ENCODE peak calls at places on chromosomes 13 and 19, in ten cellular contexts. One of them, this sample, is unnamed.

GRCh38 chr19:16441661-16442071 is 30.1 kb downstream of the EPS15L1 start:
- DNase-seq in Kasumi-1: peak
- DNase-seq in myocyte: no peak
- DNase-seq in natural killer cell: no peak
- DNase-seq in stimulated activated CD4-positive, alpha-beta T cell treated with anti-CD3 and anti-CD28 coated beads, Interleukin-2, amount 100 ng/mL, for 48 hours: peak
- DNase-seq in tibial nerve: no peak
- DNase-seq in GM03348: no peak
- DNase-seq in upper lobe of right lung: no peak
- DNase-seq in left ventricle myocardium inferior: no peak
- DNase-seq in activated CD4-positive, alpha-beta T cell treated with anti-CD3 and anti-CD28 coated beads, Interleukin-2, amount 50 U/mL, for 1 hour: peak
- DNase-seq in this sample: peak

GRCh38 chr13:59625121-59625520 is 538.6 kb downstream of the DIAPH3 start:
- DNase-seq in Kasumi-1: no peak
- DNase-seq in myocyte: no peak
- DNase-seq in natural killer cell: no peak
- DNase-seq in stimulated activated CD4-positive, alpha-beta T cell treated with anti-CD3 and anti-CD28 coated beads, Interleukin-2, amount 100 ng/mL, for 48 hours: no peak
- DNase-seq in tibial nerve: no peak
- DNase-seq in GM03348: no peak
- DNase-seq in upper lobe of right lung: no peak
- DNase-seq in left ventricle myocardium inferior: no peak
- DNase-seq in activated CD4-positive, alpha-beta T cell treated with anti-CD3 and anti-CD28 coated beads, Interleukin-2, amount 50 U/mL, for 1 hour: no peak
- DNase-seq in this sample: no peak

GRCh38 chr13:114303700-114304327 is 10.5 kb upstream of the CHAMP1 start:
- DNase-seq in Kasumi-1: no peak
- DNase-seq in myocyte: no peak
- DNase-seq in natural killer cell: no peak
- DNase-seq in stimulated activated CD4-positive, alpha-beta T cell treated with anti-CD3 and anti-CD28 coated beads, Interleukin-2, amount 100 ng/mL, for 48 hours: no peak
- DNase-seq in tibial nerve: no peak
- DNase-seq in GM03348: no peak
- DNase-seq in upper lobe of right lung: no peak
- DNase-seq in left ventricle myocardium inferior: no peak
- DNase-seq in activated CD4-positive, alpha-beta T cell treated with anti-CD3 and anti-CD28 coated beads, Interleukin-2, amount 50 U/mL, for 1 hour: no peak
- DNase-seq in this sample: no peak

GRCh38 chr13:77409412-77409811 is 82.5 kb upstream of the MYCBP2 start:
- DNase-seq in Kasumi-1: no peak
- DNase-seq in myocyte: no peak
- DNase-seq in natural killer cell: no peak
- DNase-seq in stimulated activated CD4-positive, alpha-beta T cell treated with anti-CD3 and anti-CD28 coated beads, Interleukin-2, amount 100 ng/mL, for 48 hours: no peak
- DNase-seq in tibial nerve: no peak
- DNase-seq in GM03348: no peak
- DNase-seq in upper lobe of right lung: no peak
- DNase-seq in left ventricle myocardium inferior: no peak
- DNase-seq in activated CD4-positive, alpha-beta T cell treated with anti-CD3 and anti-CD28 coated beads, Interleukin-2, amount 50 U/mL, for 1 hour: no peak
- DNase-seq in this sample: no peak

GRCh38 chr19:1082165-1082927 is 12.8 kb downstream of the POLR2E start:
- DNase-seq in Kasumi-1: no peak
- DNase-seq in myocyte: no peak
- DNase-seq in natural killer cell: no peak
- DNase-seq in stimulated activated CD4-positive, alpha-beta T cell treated with anti-CD3 and anti-CD28 coated beads, Interleukin-2, amount 100 ng/mL, for 48 hours: peak
- DNase-seq in tibial nerve: no peak
- DNase-seq in GM03348: peak
- DNase-seq in upper lobe of right lung: peak
- DNase-seq in left ventricle myocardium inferior: no peak
- DNase-seq in activated CD4-positive, alpha-beta T cell treated with anti-CD3 and anti-CD28 coated beads, Interleukin-2, amount 50 U/mL, for 1 hour: peak
- DNase-seq in this sample: peak

GRCh38 chr13:23506821-23507210 is 63.4 kb upstream of the TNFRSF19 start:
- DNase-seq in Kasumi-1: no peak
- DNase-seq in myocyte: peak
- DNase-seq in natural killer cell: no peak
- DNase-seq in stimulated activated CD4-positive, alpha-beta T cell treated with anti-CD3 and anti-CD28 coated beads, Interleukin-2, amount 100 ng/mL, for 48 hours: no peak
- DNase-seq in tibial nerve: no peak
- DNase-seq in GM03348: peak
- DNase-seq in upper lobe of right lung: no peak
- DNase-seq in left ventricle myocardium inferior: no peak
- DNase-seq in activated CD4-positive, alpha-beta T cell treated with anti-CD3 and anti-CD28 coated beads, Interleukin-2, amount 50 U/mL, for 1 hour: no peak
- DNase-seq in this sample: no peak

GRCh38 chr13:59787679-59788078 is 376.0 kb downstream of the DIAPH3 start:
- DNase-seq in Kasumi-1: no peak
- DNase-seq in myocyte: no peak
- DNase-seq in natural killer cell: no peak
- DNase-seq in stimulated activated CD4-positive, alpha-beta T cell treated with anti-CD3 and anti-CD28 coated beads, Interleukin-2, amount 100 ng/mL, for 48 hours: no peak
- DNase-seq in tibial nerve: no peak
- DNase-seq in GM03348: no peak
- DNase-seq in upper lobe of right lung: no peak
- DNase-seq in left ventricle myocardium inferior: no peak
- DNase-seq in activated CD4-positive, alpha-beta T cell treated with anti-CD3 and anti-CD28 coated beads, Interleukin-2, amount 50 U/mL, for 1 hour: no peak
- DNase-seq in this sample: no peak

GRCh38 chr19:41298327-41298964 is 11.5 kb upstream of the CCDC97 start:
- DNase-seq in Kasumi-1: peak
- DNase-seq in myocyte: peak
- DNase-seq in natural killer cell: peak
- DNase-seq in stimulated activated CD4-positive, alpha-beta T cell treated with anti-CD3 and anti-CD28 coated beads, Interleukin-2, amount 100 ng/mL, for 48 hours: no peak
- DNase-seq in tibial nerve: peak
- DNase-seq in GM03348: peak
- DNase-seq in upper lobe of right lung: peak
- DNase-seq in left ventricle myocardium inferior: peak
- DNase-seq in activated CD4-positive, alpha-beta T cell treated with anti-CD3 and anti-CD28 coated beads, Interleukin-2, amount 50 U/mL, for 1 hour: peak
- DNase-seq in this sample: peak

GRCh38 chr19:23309926-23310325 is 59.7 kb upstream of the ZNF724 start:
- DNase-seq in Kasumi-1: no peak
- DNase-seq in myocyte: no peak
- DNase-seq in natural killer cell: no peak
- DNase-seq in stimulated activated CD4-positive, alpha-beta T cell treated with anti-CD3 and anti-CD28 coated beads, Interleukin-2, amount 100 ng/mL, for 48 hours: no peak
- DNase-seq in tibial nerve: no peak
- DNase-seq in GM03348: no peak
- DNase-seq in upper lobe of right lung: no peak
- DNase-seq in left ventricle myocardium inferior: no peak
- DNase-seq in activated CD4-positive, alpha-beta T cell treated with anti-CD3 and anti-CD28 coated beads, Interleukin-2, amount 50 U/mL, for 1 hour: no peak
- DNase-seq in this sample: no peak

GRCh38 chr19:29858000-29858596 is 46.3 kb downstream of the CCNE1 start:
- DNase-seq in Kasumi-1: peak
- DNase-seq in myocyte: no peak
- DNase-seq in natural killer cell: peak
- DNase-seq in stimulated activated CD4-positive, alpha-beta T cell treated with anti-CD3 and anti-CD28 coated beads, Interleukin-2, amount 100 ng/mL, for 48 hours: no peak
- DNase-seq in tibial nerve: no peak
- DNase-seq in GM03348: no peak
- DNase-seq in upper lobe of right lung: peak
- DNase-seq in left ventricle myocardium inferior: no peak
- DNase-seq in activated CD4-positive, alpha-beta T cell treated with anti-CD3 and anti-CD28 coated beads, Interleukin-2, amount 50 U/mL, for 1 hour: peak
- DNase-seq in this sample: no peak

GRCh38 chr19:46990998-46991676 is 28.5 kb upstream of the NPAS1 start:
- DNase-seq in Kasumi-1: peak
- DNase-seq in myocyte: peak
- DNase-seq in natural killer cell: peak
- DNase-seq in stimulated activated CD4-positive, alpha-beta T cell treated with anti-CD3 and anti-CD28 coated beads, Interleukin-2, amount 100 ng/mL, for 48 hours: peak
- DNase-seq in tibial nerve: peak
- DNase-seq in GM03348: peak
- DNase-seq in upper lobe of right lung: peak
- DNase-seq in left ventricle myocardium inferior: peak
- DNase-seq in activated CD4-positive, alpha-beta T cell treated with anti-CD3 and anti-CD28 coated beads, Interleukin-2, amount 50 U/mL, for 1 hour: peak
- DNase-seq in this sample: peak

GRCh38 chr19:13165091-13165997 is 15.1 kb downstream of the IER2 start:
- DNase-seq in Kasumi-1: no peak
- DNase-seq in myocyte: no peak
- DNase-seq in natural killer cell: no peak
- DNase-seq in stimulated activated CD4-positive, alpha-beta T cell treated with anti-CD3 and anti-CD28 coated beads, Interleukin-2, amount 100 ng/mL, for 48 hours: no peak
- DNase-seq in tibial nerve: no peak
- DNase-seq in GM03348: no peak
- DNase-seq in upper lobe of right lung: no peak
- DNase-seq in left ventricle myocardium inferior: no peak
- DNase-seq in activated CD4-positive, alpha-beta T cell treated with anti-CD3 and anti-CD28 coated beads, Interleukin-2, amount 50 U/mL, for 1 hour: no peak
- DNase-seq in this sample: peak

GRCh38 chr19:53881482-53882390 is at the start of gene PRKCG:
- DNase-seq in Kasumi-1: no peak
- DNase-seq in myocyte: peak
- DNase-seq in natural killer cell: peak
- DNase-seq in stimulated activated CD4-positive, alpha-beta T cell treated with anti-CD3 and anti-CD28 coated beads, Interleukin-2, amount 100 ng/mL, for 48 hours: peak
- DNase-seq in tibial nerve: no peak
- DNase-seq in GM03348: peak
- DNase-seq in upper lobe of right lung: peak
- DNase-seq in left ventricle myocardium inferior: peak
- DNase-seq in activated CD4-positive, alpha-beta T cell treated with anti-CD3 and anti-CD28 coated beads, Interleukin-2, amount 50 U/mL, for 1 hour: peak
- DNase-seq in this sample: peak

GRCh38 chr19:4053423-4054324 is 13.0 kb downstream of the ZBTB7A start:
- DNase-seq in Kasumi-1: no peak
- DNase-seq in myocyte: no peak
- DNase-seq in natural killer cell: no peak
- DNase-seq in stimulated activated CD4-positive, alpha-beta T cell treated with anti-CD3 and anti-CD28 coated beads, Interleukin-2, amount 100 ng/mL, for 48 hours: no peak
- DNase-seq in tibial nerve: no peak
- DNase-seq in GM03348: no peak
- DNase-seq in upper lobe of right lung: no peak
- DNase-seq in left ventricle myocardium inferior: no peak
- DNase-seq in activated CD4-positive, alpha-beta T cell treated with anti-CD3 and anti-CD28 coated beads, Interleukin-2, amount 50 U/mL, for 1 hour: no peak
- DNase-seq in this sample: no peak

GRCh38 chr19:55467236-55468053 is 2.9 kb upstream of the C19orf85 start:
- DNase-seq in Kasumi-1: peak
- DNase-seq in myocyte: peak
- DNase-seq in natural killer cell: peak
- DNase-seq in stimulated activated CD4-positive, alpha-beta T cell treated with anti-CD3 and anti-CD28 coated beads, Interleukin-2, amount 100 ng/mL, for 48 hours: peak
- DNase-seq in tibial nerve: peak
- DNase-seq in GM03348: peak
- DNase-seq in upper lobe of right lung: peak
- DNase-seq in left ventricle myocardium inferior: peak
- DNase-seq in activated CD4-positive, alpha-beta T cell treated with anti-CD3 and anti-CD28 coated beads, Interleukin-2, amount 50 U/mL, for 1 hour: peak
- DNase-seq in this sample: no peak

GRCh38 chr13:50844181-50844875 is 836 bp upstream of the DLEU7 start:
- DNase-seq in Kasumi-1: no peak
- DNase-seq in myocyte: peak
- DNase-seq in natural killer cell: no peak
- DNase-seq in stimulated activated CD4-positive, alpha-beta T cell treated with anti-CD3 and anti-CD28 coated beads, Interleukin-2, amount 100 ng/mL, for 48 hours: no peak
- DNase-seq in tibial nerve: no peak
- DNase-seq in GM03348: no peak
- DNase-seq in upper lobe of right lung: no peak
- DNase-seq in left ventricle myocardium inferior: no peak
- DNase-seq in activated CD4-positive, alpha-beta T cell treated with anti-CD3 and anti-CD28 coated beads, Interleukin-2, amount 50 U/mL, for 1 hour: no peak
- DNase-seq in this sample: no peak

GRCh38 chr13:113653264-113654174 is 4.5 kb downstream of the ATP4B start:
- DNase-seq in Kasumi-1: no peak
- DNase-seq in myocyte: no peak
- DNase-seq in natural killer cell: peak
- DNase-seq in stimulated activated CD4-positive, alpha-beta T cell treated with anti-CD3 and anti-CD28 coated beads, Interleukin-2, amount 100 ng/mL, for 48 hours: no peak
- DNase-seq in tibial nerve: peak
- DNase-seq in GM03348: no peak
- DNase-seq in upper lobe of right lung: peak
- DNase-seq in left ventricle myocardium inferior: peak
- DNase-seq in activated CD4-positive, alpha-beta T cell treated with anti-CD3 and anti-CD28 coated beads, Interleukin-2, amount 50 U/mL, for 1 hour: no peak
- DNase-seq in this sample: peak

GRCh38 chr13:45331123-45331619 is 9.8 kb downstream of the TPT1 start:
- DNase-seq in Kasumi-1: no peak
- DNase-seq in myocyte: peak
- DNase-seq in natural killer cell: no peak
- DNase-seq in stimulated activated CD4-positive, alpha-beta T cell treated with anti-CD3 and anti-CD28 coated beads, Interleukin-2, amount 100 ng/mL, for 48 hours: no peak
- DNase-seq in tibial nerve: no peak
- DNase-seq in GM03348: no peak
- DNase-seq in upper lobe of right lung: no peak
- DNase-seq in left ventricle myocardium inferior: no peak
- DNase-seq in activated CD4-positive, alpha-beta T cell treated with anti-CD3 and anti-CD28 coated beads, Interleukin-2, amount 50 U/mL, for 1 hour: no peak
- DNase-seq in this sample: no peak

GRCh38 chr13:75050419-75051066 is 431.4 kb downstream of the TBC1D4 start:
- DNase-seq in Kasumi-1: no peak
- DNase-seq in myocyte: peak
- DNase-seq in natural killer cell: no peak
- DNase-seq in stimulated activated CD4-positive, alpha-beta T cell treated with anti-CD3 and anti-CD28 coated beads, Interleukin-2, amount 100 ng/mL, for 48 hours: no peak
- DNase-seq in tibial nerve: no peak
- DNase-seq in GM03348: peak
- DNase-seq in upper lobe of right lung: no peak
- DNase-seq in left ventricle myocardium inferior: no peak
- DNase-seq in activated CD4-positive, alpha-beta T cell treated with anti-CD3 and anti-CD28 coated beads, Interleukin-2, amount 50 U/mL, for 1 hour: no peak
- DNase-seq in this sample: no peak

GRCh38 chr19:347946-348861 is 3.6 kb upstream of the MIER2 start:
- DNase-seq in Kasumi-1: no peak
- DNase-seq in myocyte: no peak
- DNase-seq in natural killer cell: no peak
- DNase-seq in stimulated activated CD4-positive, alpha-beta T cell treated with anti-CD3 and anti-CD28 coated beads, Interleukin-2, amount 100 ng/mL, for 48 hours: no peak
- DNase-seq in tibial nerve: no peak
- DNase-seq in GM03348: no peak
- DNase-seq in upper lobe of right lung: no peak
- DNase-seq in left ventricle myocardium inferior: no peak
- DNase-seq in activated CD4-positive, alpha-beta T cell treated with anti-CD3 and anti-CD28 coated beads, Interleukin-2, amount 50 U/mL, for 1 hour: no peak
- DNase-seq in this sample: no peak

GRCh38 chr13:47932953-47933687 is 68.0 kb downstream of the SUCLA2 start:
- DNase-seq in Kasumi-1: no peak
- DNase-seq in myocyte: peak
- DNase-seq in natural killer cell: no peak
- DNase-seq in stimulated activated CD4-positive, alpha-beta T cell treated with anti-CD3 and anti-CD28 coated beads, Interleukin-2, amount 100 ng/mL, for 48 hours: no peak
- DNase-seq in tibial nerve: no peak
- DNase-seq in GM03348: no peak
- DNase-seq in upper lobe of right lung: no peak
- DNase-seq in left ventricle myocardium inferior: no peak
- DNase-seq in activated CD4-positive, alpha-beta T cell treated with anti-CD3 and anti-CD28 coated beads, Interleukin-2, amount 50 U/mL, for 1 hour: no peak
- DNase-seq in this sample: peak

GRCh38 chr13:33116321-33117010 is 100.2 kb downstream of the KL start:
- DNase-seq in Kasumi-1: no peak
- DNase-seq in myocyte: no peak
- DNase-seq in natural killer cell: no peak
- DNase-seq in stimulated activated CD4-positive, alpha-beta T cell treated with anti-CD3 and anti-CD28 coated beads, Interleukin-2, amount 100 ng/mL, for 48 hours: no peak
- DNase-seq in tibial nerve: no peak
- DNase-seq in GM03348: no peak
- DNase-seq in upper lobe of right lung: no peak
- DNase-seq in left ventricle myocardium inferior: no peak
- DNase-seq in activated CD4-positive, alpha-beta T cell treated with anti-CD3 and anti-CD28 coated beads, Interleukin-2, amount 50 U/mL, for 1 hour: no peak
- DNase-seq in this sample: no peak

GRCh38 chr13:24149306-24150032 is 11.1 kb upstream of the SPATA13 start:
- DNase-seq in Kasumi-1: no peak
- DNase-seq in myocyte: peak
- DNase-seq in natural killer cell: no peak
- DNase-seq in stimulated activated CD4-positive, alpha-beta T cell treated with anti-CD3 and anti-CD28 coated beads, Interleukin-2, amount 100 ng/mL, for 48 hours: no peak
- DNase-seq in tibial nerve: no peak
- DNase-seq in GM03348: no peak
- DNase-seq in upper lobe of right lung: no peak
- DNase-seq in left ventricle myocardium inferior: no peak
- DNase-seq in activated CD4-positive, alpha-beta T cell treated with anti-CD3 and anti-CD28 coated beads, Interleukin-2, amount 50 U/mL, for 1 hour: no peak
- DNase-seq in this sample: no peak

GRCh38 chr13:32195713-32196112 is 119.5 kb downstream of the ZAR1L start:
- DNase-seq in Kasumi-1: no peak
- DNase-seq in myocyte: no peak
- DNase-seq in natural killer cell: no peak
- DNase-seq in stimulated activated CD4-positive, alpha-beta T cell treated with anti-CD3 and anti-CD28 coated beads, Interleukin-2, amount 100 ng/mL, for 48 hours: no peak
- DNase-seq in tibial nerve: no peak
- DNase-seq in GM03348: no peak
- DNase-seq in upper lobe of right lung: no peak
- DNase-seq in left ventricle myocardium inferior: no peak
- DNase-seq in activated CD4-positive, alpha-beta T cell treated with anti-CD3 and anti-CD28 coated beads, Interleukin-2, amount 50 U/mL, for 1 hour: no peak
- DNase-seq in this sample: no peak

GRCh38 chr19:46372901-46373572 is 26.1 kb downstream of the PPP5C start:
- DNase-seq in Kasumi-1: no peak
- DNase-seq in myocyte: no peak
- DNase-seq in natural killer cell: no peak
- DNase-seq in stimulated activated CD4-positive, alpha-beta T cell treated with anti-CD3 and anti-CD28 coated beads, Interleukin-2, amount 100 ng/mL, for 48 hours: no peak
- DNase-seq in tibial nerve: no peak
- DNase-seq in GM03348: peak
- DNase-seq in upper lobe of right lung: peak
- DNase-seq in left ventricle myocardium inferior: no peak
- DNase-seq in activated CD4-positive, alpha-beta T cell treated with anti-CD3 and anti-CD28 coated beads, Interleukin-2, amount 50 U/mL, for 1 hour: no peak
- DNase-seq in this sample: peak

GRCh38 chr13:110272227-110272626 is 34.7 kb downstream of the COL4A1 start:
- DNase-seq in Kasumi-1: no peak
- DNase-seq in myocyte: no peak
- DNase-seq in natural killer cell: no peak
- DNase-seq in stimulated activated CD4-positive, alpha-beta T cell treated with anti-CD3 and anti-CD28 coated beads, Interleukin-2, amount 100 ng/mL, for 48 hours: no peak
- DNase-seq in tibial nerve: no peak
- DNase-seq in GM03348: no peak
- DNase-seq in upper lobe of right lung: no peak
- DNase-seq in left ventricle myocardium inferior: no peak
- DNase-seq in activated CD4-positive, alpha-beta T cell treated with anti-CD3 and anti-CD28 coated beads, Interleukin-2, amount 50 U/mL, for 1 hour: no peak
- DNase-seq in this sample: no peak

GRCh38 chr19:54209748-54210494 is 9.3 kb downstream of the RPS9 start:
- DNase-seq in Kasumi-1: peak
- DNase-seq in myocyte: peak
- DNase-seq in natural killer cell: no peak
- DNase-seq in stimulated activated CD4-positive, alpha-beta T cell treated with anti-CD3 and anti-CD28 coated beads, Interleukin-2, amount 100 ng/mL, for 48 hours: no peak
- DNase-seq in tibial nerve: peak
- DNase-seq in GM03348: peak
- DNase-seq in upper lobe of right lung: peak
- DNase-seq in left ventricle myocardium inferior: peak
- DNase-seq in activated CD4-positive, alpha-beta T cell treated with anti-CD3 and anti-CD28 coated beads, Interleukin-2, amount 50 U/mL, for 1 hour: no peak
- DNase-seq in this sample: peak

GRCh38 chr13:112970552-112971287 is 1.7 kb downstream of the MCF2L start:
- DNase-seq in Kasumi-1: no peak
- DNase-seq in myocyte: no peak
- DNase-seq in natural killer cell: no peak
- DNase-seq in stimulated activated CD4-positive, alpha-beta T cell treated with anti-CD3 and anti-CD28 coated beads, Interleukin-2, amount 100 ng/mL, for 48 hours: no peak
- DNase-seq in tibial nerve: no peak
- DNase-seq in GM03348: no peak
- DNase-seq in upper lobe of right lung: peak
- DNase-seq in left ventricle myocardium inferior: no peak
- DNase-seq in activated CD4-positive, alpha-beta T cell treated with anti-CD3 and anti-CD28 coated beads, Interleukin-2, amount 50 U/mL, for 1 hour: no peak
- DNase-seq in this sample: peak

This sample was measured in NCI-H1417.